ENCODE peak calls at places on chromosomes 6 and 20, in six cellular contexts. Q is IMR-90, A is H1, O is mesenchymal stem cell, J is mesendoderm, D is trophoblast cell. C is an unnamed sample.

GRCh38 chr6:106886922-106887797 is 87.4 kb downstream of the CD24 start:
- DNase-seq in O (no peak), D (no peak), A (no peak), J (peak; percentile 53), Q (no peak), C (peak; percentile 24)

GRCh38 chr6:154703094-154703493 is 30.1 kb upstream of the SCAF8 start:
- DNase-seq in Q (no peak), J (peak; percentile 7), O (no peak), A (no peak), D (no peak), C (peak; percentile 4)

GRCh38 chr6:44228836-44229235 is 5.4 kb downstream of the SLC29A1 start:
- DNase-seq in J (no peak), Q (no peak), D (peak; percentile 4), A (no peak), O (no peak), C (no peak)

GRCh38 chr6:138654715-138655634 is 118.6 kb upstream of the CCDC28A start:
- DNase-seq in O (peak; percentile 38), J (no peak), Q (peak; percentile 15), D (no peak), A (no peak), C (no peak)

GRCh38 chr6:41750374-41750773 is 3.2 kb upstream of the PGC start:
- DNase-seq in D (no peak), O (no peak), Q (no peak), A (no peak), J (no peak), C (no peak)

GRCh38 chr6:85516168-85516567 is 66.3 kb downstream of the NT5E start:
- DNase-seq in J (no peak), O (no peak), A (no peak), D (peak; percentile 34), Q (peak; percentile 17), C (no peak)

GRCh38 chr6:130624046-130624445 is 203.2 kb upstream of the SMLR1 start:
- DNase-seq in O (peak; percentile 24), A (no peak), Q (peak; percentile 66), J (no peak), D (no peak), C (no peak)

GRCh38 chr20:49281059-49281912 is 3.4 kb upstream of the ZNFX1 start:
- DNase-seq in A (no peak), O (peak; percentile 92), D (peak; percentile 59), Q (no peak), J (peak; percentile 95), C (no peak)

GRCh38 chr6:116136933-116137340 is 11.0 kb upstream of the COL10A1 start:
- DNase-seq in O (no peak), A (no peak), J (no peak), Q (no peak), D (no peak), C (no peak)

GRCh38 chr6:148335582-148335981 is 7.1 kb upstream of the SASH1 start:
- DNase-seq in Q (peak; percentile 40), O (peak; percentile 50), A (no peak), J (peak; percentile 32), D (peak; percentile 95), C (no peak)

GRCh38 chr6:169898788-169899480 is 147.5 kb downstream of the ERMARD start:
- DNase-seq in A (no peak), J (peak; percentile 12), D (peak; percentile 55), O (no peak), Q (no peak), C (no peak)

GRCh38 chr6:46898011-46898410 is 23.7 kb downstream of the ADGRF5 start:
- DNase-seq in A (no peak), Q (no peak), D (no peak), J (peak; percentile 59), O (no peak), C (no peak)

GRCh38 chr6:163775313-163775712 is 360.8 kb downstream of the QKI start:
- DNase-seq in A (no peak), D (peak; percentile 59), O (no peak), Q (no peak), J (no peak), C (no peak)

GRCh38 chr6:95593025-95593424 is 15.7 kb downstream of the MANEA start:
- DNase-seq in Q (no peak), J (no peak), A (no peak), D (no peak), O (no peak), C (no peak)

GRCh38 chr6:84892666-84893065 is 128.3 kb upstream of the TBX18 start:
- DNase-seq in D (no peak), J (no peak), O (no peak), Q (no peak), A (no peak), C (no peak)

GRCh38 chr6:125257351-125257750 is 44.4 kb downstream of the HDDC2 start:
- DNase-seq in J (no peak), A (no peak), O (no peak), Q (peak; percentile 50), D (no peak), C (no peak)

GRCh38 chr20:25222461-25223178 is 25.3 kb upstream of the PYGB start:
- DNase-seq in J (no peak), Q (no peak), O (no peak), A (no peak), D (no peak), C (no peak)

GRCh38 chr20:31712564-31713311 is 9.9 kb downstream of the BCL2L1 start:
- DNase-seq in Q (peak; percentile 82), D (peak; percentile 62), J (peak; percentile 93), O (peak; percentile 76), A (peak; percentile 86), C (peak; percentile 83)
- H2BK5ac ChIP-seq in Q (peak overlapping the region; percentile 99), D (peak overlapping the region; percentile 99), J (peak overlapping the region; percentile 87), O (peak overlapping the region; percentile 85), A (peak overlapping the region; percentile 96), C (no peak overlapping the region)

GRCh38 chr20:62006482-62006881 is 59.2 kb downstream of the TAF4 start:
- DNase-seq in A (no peak), D (no peak), J (no peak), O (no peak), Q (no peak), C (no peak)

GRCh38 chr20:62004614-62005013 is 61.1 kb downstream of the TAF4 start:
- DNase-seq in A (no peak), J (no peak), D (no peak), Q (no peak), O (no peak), C (no peak)

GRCh38 chr20:62008643-62009183 is 57.0 kb downstream of the TAF4 start:
- DNase-seq in O (no peak), D (no peak), J (no peak), Q (no peak), A (no peak), C (no peak)

GRCh38 chr20:62009322-62009721 is 56.4 kb downstream of the TAF4 start:
- DNase-seq in A (no peak), O (no peak), Q (no peak), J (no peak), D (no peak), C (no peak)

DNA sequence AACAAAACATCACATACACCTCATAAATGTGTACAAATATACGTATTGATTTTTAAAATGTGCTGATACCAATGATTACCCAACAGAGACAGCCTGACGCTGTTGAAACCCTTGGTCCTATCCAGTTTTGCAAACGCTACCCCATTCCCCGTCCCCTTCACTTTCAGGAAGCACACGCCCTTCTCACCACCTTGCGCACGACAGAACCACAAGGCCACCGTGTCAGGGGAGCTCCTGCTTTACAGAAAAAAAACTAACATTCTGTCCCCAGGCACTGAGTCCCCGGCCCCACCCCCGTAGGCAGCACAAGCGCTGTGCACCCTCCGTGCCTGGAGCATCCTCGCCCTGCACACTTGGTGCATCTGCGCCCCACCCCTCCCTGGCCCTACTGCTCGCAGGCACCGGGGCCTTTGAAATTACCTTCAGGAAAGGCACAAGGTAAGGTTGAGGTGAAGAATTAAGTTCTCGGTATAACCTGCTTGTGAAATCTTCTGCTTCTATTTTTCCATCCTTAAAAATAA is 58.5 kb downstream of the TAF4 start:
- DNase-seq in D (no peak), A (no peak), O (no peak), Q (no peak), J (no peak), C (no peak)
- H3K36me3 ChIP-seq in D (peaks cover 80% of the 10 kb centered on the region), A (peaks cover 19% of the 10 kb centered on the region), O (peaks cover 79% of the 10 kb centered on the region), Q (peaks cover 57% of the 10 kb centered on the region), J (peaks cover 18% of the 10 kb centered on the region), C (peaks cover 95% of the 10 kb centered on the region)

GRCh38 chr6:34888874-34889555 is at the start of gene ANKS1A:
- DNase-seq in J (peak; percentile 88), O (peak; percentile 65), D (peak; percentile 88), Q (peak; percentile 21), A (peak; percentile 70), C (peak; percentile 74)
- H2BK5ac ChIP-seq in J (no peak within 1 kb of the TSS), O (no peak within 1 kb of the TSS), D (peak within 1 kb of the TSS; percentile 59), Q (peak within 1 kb of the TSS; percentile 61), A (peak within 1 kb of the TSS; percentile 83), C (no peak within 1 kb of the TSS)

DNA sequence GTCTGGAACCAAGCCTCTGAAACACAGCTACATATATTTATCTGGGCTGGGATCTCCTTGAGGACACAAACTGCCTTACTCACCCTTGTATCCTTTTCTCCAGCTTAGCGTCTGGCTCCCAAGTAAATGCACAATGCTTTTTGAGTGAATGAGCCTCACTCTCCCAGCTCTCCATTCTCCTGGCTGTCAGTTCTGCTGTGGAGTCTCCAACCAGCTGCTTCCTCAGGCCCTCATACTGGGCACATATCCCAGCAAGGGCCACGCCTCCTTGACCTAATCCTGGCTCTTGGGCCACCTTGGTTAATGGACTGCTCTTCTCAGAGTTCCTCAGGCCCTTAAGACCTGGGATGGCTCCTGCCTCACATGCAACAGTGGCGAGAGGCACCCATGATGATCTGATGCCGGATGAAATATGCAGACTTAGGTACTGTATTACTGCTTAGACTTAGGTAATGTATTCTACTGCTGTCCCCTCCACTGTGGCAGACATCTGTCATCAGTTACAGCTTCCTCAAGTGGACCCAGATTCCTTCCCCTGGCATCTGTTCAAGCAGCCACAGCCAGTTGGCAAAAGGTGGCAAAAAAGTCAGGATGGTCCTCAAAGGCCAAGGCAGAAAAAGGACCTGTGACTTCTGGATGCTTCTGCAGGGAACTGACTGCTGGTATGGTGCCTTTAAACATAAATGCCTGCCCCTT is 16.5 kb downstream of the SNHG17 start:
- DNase-seq in J (no peak), Q (peak; percentile 40), O (peak; percentile 9), D (no peak), A (no peak), C (no peak)
- H3K36me3 ChIP-seq in J (peaks cover 40% of the 10 kb centered on the region), Q (peaks cover 51% of the 10 kb centered on the region), O (peaks cover 68% of the 10 kb centered on the region), D (peaks cover 53% of the 10 kb centered on the region), A (peaks cover 40% of the 10 kb centered on the region), C (peaks cover 42% of the 10 kb centered on the region)

GRCh38 chr6:24721461-24722215 is 2.7 kb upstream of the C6orf62 start:
- DNase-seq in D (no peak), J (no peak), O (no peak), A (no peak), Q (peak; percentile 86), C (no peak)
- H2BK5ac ChIP-seq in D (peak overlapping the region; percentile 38), J (peak overlapping the region; percentile 6), O (peak overlapping the region; percentile 39), A (peak overlapping the region; percentile 86), Q (peak overlapping the region; percentile 82), C (no peak overlapping the region)

GRCh38 chr6:87250019-87250418 is 72.4 kb upstream of the SMIM8 start:
- DNase-seq in Q (no peak), O (no peak), A (no peak), D (no peak), J (no peak), C (no peak)
- H3K36me3 ChIP-seq in Q (peaks cover 37% of the 10 kb centered on the region), O (peaks cover 18% of the 10 kb centered on the region), A (peaks cover 6% of the 10 kb centered on the region), D (peaks cover 25% of the 10 kb centered on the region), J (no peaks in the 10 kb centered on the region), C (peaks cover 25% of the 10 kb centered on the region)